ENCODE peak calls at places on chromosomes 6 and 20, in five cellular contexts. I, M, S, V and U are unnamed samples.

GRCh38 chr6:13667655-13668054 is 44.0 kb downstream of the RANBP9 start:
- DNase-seq in V (no peak), I (no peak), M (no peak), S (no peak), U (no peak)

GRCh38 chr6:106141441-106142237 is 55.5 kb downstream of the PRDM1 start:
- DNase-seq in V (no peak), M (no peak), I (no peak), S (no peak), U (no peak)

GRCh38 chr6:130473886-130474285 is 108.1 kb downstream of the TMEM200A start:
- DNase-seq in S (no peak), M (no peak), I (no peak), V (no peak), U (peak)

GRCh38 chr6:33197431-33198048 is 2.9 kb downstream of the RXRB start:
- DNase-seq in I (no peak), M (peak), V (peak), S (no peak), U (peak)

GRCh38 chr20:48360338-48360698 is 467.5 kb downstream of the PREX1 start:
- DNase-seq in M (no peak), V (no peak), S (no peak), I (peak), U (no peak)

GRCh38 chr6:8383584-8383983 is 51.8 kb downstream of the SLC35B3 start:
- DNase-seq in I (no peak), M (no peak), S (no peak), V (no peak), U (no peak)

GRCh38 chr6:108920751-108921150 is 72.5 kb downstream of the ARMC2 start:
- DNase-seq in I (no peak), M (no peak), V (no peak), S (no peak), U (no peak)

GRCh38 chr6:7776509-7776908 is 50.6 kb downstream of the BMP6 start:
- DNase-seq in I (no peak), M (no peak), S (no peak), V (no peak), U (no peak)

GRCh38 chr6:157648561-157648960 is 174.5 kb upstream of the SNX9 start:
- DNase-seq in I (no peak), M (no peak), S (no peak), V (no peak), U (no peak)

GRCh38 chr6:108609276-108609769 is 48.6 kb downstream of the FOXO3 start:
- DNase-seq in V (no peak), S (no peak), I (no peak), M (no peak), U (no peak)

GRCh38 chr20:48294196-48294595 is 508.9 kb upstream of the SULF2 start:
- DNase-seq in V (no peak), I (no peak), M (no peak), S (no peak), U (no peak)

GRCh38 chr20:41776450-41776849 is 158.3 kb upstream of the CHD6 start:
- DNase-seq in S (no peak), I (no peak), V (no peak), M (no peak), U (no peak)

GRCh38 chr6:836276-836853 is 143.4 kb upstream of the EXOC2 start:
- DNase-seq in M (no peak), V (no peak), S (no peak), I (no peak), U (no peak)

GRCh38 chr6:102344769-102345168 is 951.3 kb downstream of the GRIK2 start:
- DNase-seq in S (no peak), I (no peak), M (no peak), V (no peak), U (no peak)

GRCh38 chr6:45504947-45505346 is 127.2 kb upstream of the SUPT3H start:
- DNase-seq in S (peak), I (no peak), M (no peak), V (no peak), U (peak)

GRCh38 chr6:38020593-38020992 is 201.1 kb downstream of the ZFAND3 start:
- DNase-seq in S (no peak), I (no peak), M (no peak), V (no peak), U (no peak)

GRCh38 chr20:25196701-25197120 is 1.2 kb downstream of the ENTPD6 start:
- DNase-seq in V (no peak), I (no peak), M (no peak), S (no peak), U (no peak)

GRCh38 chr20:25195962-25196700 is 619 bp downstream of the ENTPD6 start:
- DNase-seq in I (no peak), M (peak), S (no peak), V (peak), U (no peak)

GRCh38 chr20:25194333-25194972 is 1.1 kb upstream of the ENTPD6 start:
- DNase-seq in V (no peak), S (no peak), M (no peak), I (no peak), U (no peak)

GRCh38 chr20:25197173-25197869 is 1.8 kb downstream of the ENTPD6 start:
- DNase-seq in I (no peak), S (no peak), M (no peak), V (no peak), U (no peak)

GRCh38 chr20:25195014-25195961 is at the start of gene ENTPD6:
- DNase-seq in M (peak), S (peak), I (peak), V (peak), U (peak)
- TF ChIP-seq CTCF in M (no peak), S (peak), I (peak), V (peak), U (peak)

DNA sequence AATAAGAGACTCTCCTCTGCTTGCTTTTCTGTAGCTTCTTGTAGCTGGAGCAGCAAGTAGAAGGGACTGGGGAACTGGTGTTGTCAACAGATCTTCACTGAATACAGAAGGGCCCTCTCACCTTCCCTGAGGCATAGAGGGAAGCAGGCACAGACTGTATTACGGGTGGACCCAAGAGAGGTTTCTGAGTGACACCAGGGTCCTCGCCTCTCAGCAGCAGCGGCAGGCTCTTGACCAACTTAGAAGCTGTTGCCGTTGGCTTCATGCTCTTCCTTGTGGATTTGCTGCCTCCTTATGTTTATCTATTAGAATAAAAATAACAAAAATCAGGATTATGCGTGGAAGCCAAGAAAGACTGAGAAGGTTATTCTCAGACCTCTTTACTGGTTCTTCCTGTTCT is 31.7 kb downstream of the GFRA4 start:
- DNase-seq in S (no peak), V (no peak), I (no peak), M (no peak), U (no peak)
- TF ChIP-seq CTCF in S (no peak), V (no peak), I (no peak), M (no peak), U (no peak)

GRCh38 chr6:42378125-42378524 is 73.6 kb downstream of the TRERF1 start:
- DNase-seq in I (peak), V (no peak), M (no peak), S (no peak), U (no peak)

GRCh38 chr6:42374027-42374669 is 77.6 kb downstream of the TRERF1 start:
- DNase-seq in S (no peak), V (no peak), M (peak), I (no peak), U (no peak)

GRCh38 chr6:42375905-42376304 is 75.8 kb downstream of the TRERF1 start:
- DNase-seq in V (no peak), M (no peak), S (no peak), I (no peak), U (no peak)

GRCh38 chr6:42372699-42373098 is 79.0 kb downstream of the TRERF1 start:
- DNase-seq in I (no peak), V (no peak), M (no peak), S (no peak), U (no peak)

DNA sequence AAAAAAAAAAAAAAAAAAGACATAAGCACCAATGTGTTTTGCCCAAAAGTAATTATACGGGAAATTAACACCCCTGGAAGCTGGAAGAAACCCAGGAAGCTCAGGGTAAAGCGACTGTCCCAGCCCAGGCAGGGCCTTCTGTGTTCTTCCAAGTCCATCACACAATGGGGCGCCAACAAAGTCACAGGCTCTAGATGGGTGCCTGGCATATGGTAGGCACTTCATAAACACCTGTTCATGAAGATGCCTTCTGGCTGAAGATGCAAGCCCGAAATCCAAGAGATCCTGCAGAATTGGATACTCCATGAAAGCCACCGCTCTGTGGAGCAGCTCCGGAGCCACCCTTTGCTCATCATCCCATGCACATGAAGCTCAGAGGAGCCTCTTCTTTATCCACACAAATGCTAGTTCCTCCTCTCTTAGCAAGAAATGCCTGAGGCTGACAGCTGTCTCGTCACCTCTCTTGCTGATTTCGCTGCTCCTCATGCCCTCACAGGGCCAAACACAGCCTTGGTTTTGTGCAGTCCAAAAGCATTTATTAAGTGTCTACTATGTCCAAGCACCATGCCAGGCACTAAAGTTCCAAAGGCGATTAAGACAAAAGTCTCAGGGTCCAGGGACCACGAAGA is 76.6 kb downstream of the TRERF1 start:
- DNase-seq in M (no peak), V (no peak), I (no peak), S (no peak), U (no peak)
- TF ChIP-seq CTCF in M (no peak), V (no peak), I (no peak), S (no peak), U (no peak)

GRCh38 chr20:22282696-22283095 is 301.7 kb downstream of the FOXA2 start:
- DNase-seq in V (no peak), M (no peak), S (no peak), I (no peak), U (no peak)

GRCh38 chr20:22288156-22288555 is 296.2 kb downstream of the FOXA2 start:
- DNase-seq in V (no peak), I (no peak), S (no peak), M (no peak), U (no peak)

GRCh38 chr20:22289442-22289841 is 294.9 kb downstream of the FOXA2 start:
- DNase-seq in I (no peak), M (no peak), V (no peak), S (no peak), U (no peak)

GRCh38 chr20:22288957-22289356 is 295.4 kb downstream of the FOXA2 start:
- DNase-seq in I (no peak), M (no peak), V (no peak), S (no peak), U (no peak)

GRCh38 chr20:22285555-22285954 is 298.8 kb downstream of the FOXA2 start:
- DNase-seq in V (no peak), I (no peak), S (no peak), M (no peak), U (no peak)
- TF ChIP-seq CTCF in V (no peak), I (no peak), S (no peak), M (no peak), U (no peak)

GRCh38 chr6:5507056-5507722 is 245.9 kb downstream of the FARS2 start:
- DNase-seq in M (no peak), I (no peak), V (no peak), S (no peak), U (no peak)
- TF ChIP-seq CTCF in M (no peak), I (no peak), V (no peak), S (no peak), U (no peak)